ENCODE peak calls at places on chromosomes 1 and 21, in seven cellular contexts. M is PC-3, P is cardiac muscle cell, F is left lung, T is stomach, U is esophagus squamous epithelium, R is IMR-90. V is an unnamed sample. For H3K4me1, the result is how much of the 10 kb centered on the place peaks cover.

GRCh38 chr1:81664341-81664740 is 136.4 kb upstream of the ADGRL2 start:
- DNase-seq in T (no peak), R (peak), P (no peak), M (no peak), U (no peak), F (no peak), V (no peak)

GRCh38 chr1:223714849-223715709 is 2.7 kb downstream of the CAPN2 start:
- DNase-seq in P (no peak), F (no peak), U (no peak), T (no peak), R (peak), M (peak), V (no peak)

GRCh38 chr1:228045405-228045804 is 37.1 kb upstream of the ARF1 start:
- DNase-seq in M (peak), R (no peak), U (no peak), T (no peak), P (no peak), F (no peak), V (no peak)

GRCh38 chr1:7366955-7367665 is 404.0 kb upstream of the VAMP3 start:
- DNase-seq in U (no peak), P (no peak), T (no peak), F (no peak), R (no peak), M (no peak), V (no peak)

GRCh38 chr1:78491311-78492071 is 717 bp downstream of the PTGFR start:
- DNase-seq in R (peak), F (peak), P (peak), T (no peak), M (peak), U (no peak), V (peak)

GRCh38 chr1:110019790-110020189 is 14.6 kb upstream of the STRIP1 start:
- DNase-seq in T (no peak), M (no peak), P (no peak), U (no peak), R (no peak), F (no peak), V (no peak)

GRCh38 chr1:208059328-208060017 is 148.5 kb upstream of the CD34 start:
- DNase-seq in M (no peak), U (no peak), P (peak), T (no peak), R (no peak), F (no peak), V (no peak)

GRCh38 chr1:202088216-202088615 is 34.5 kb upstream of the GPR37L1 start:
- DNase-seq in P (no peak), M (no peak), R (no peak), F (no peak), T (no peak), U (no peak), V (no peak)

GRCh38 chr1:219788091-219788490 is 140.3 kb downstream of the SLC30A10 start:
- DNase-seq in R (peak), F (no peak), M (peak), T (no peak), P (no peak), U (no peak), V (no peak)

GRCh38 chr1:170664828-170665617 is 1.1 kb downstream of the PRRX1 start:
- DNase-seq in T (no peak), F (peak), U (no peak), R (peak), M (no peak), P (peak), V (no peak)

GRCh38 chr1:59122527-59122926 is 174.4 kb upstream of the FGGY start:
- DNase-seq in U (no peak), M (no peak), R (no peak), P (no peak), T (no peak), F (no peak), V (no peak)

GRCh38 chr21:46172863-46173528 is 11.3 kb downstream of the SPATC1L start:
- DNase-seq in U (no peak), M (no peak), R (no peak), P (no peak), F (no peak), T (no peak), V (peak)

GRCh38 chr1:236066828-236067386 is 2.0 kb upstream of the NID1 start:
- DNase-seq in R (no peak), P (peak), T (peak), M (no peak), F (peak), U (no peak), V (peak)

GRCh38 chr1:48851638-48852037 is 74.9 kb upstream of the BEND5 start:
- DNase-seq in F (no peak), P (no peak), R (no peak), U (no peak), T (no peak), M (peak), V (no peak)

GRCh38 chr1:2594641-2595131 is 8.1 kb downstream of the PRXL2B start:
- DNase-seq in P (no peak), T (no peak), R (no peak), U (no peak), F (peak), M (no peak), V (no peak)

GRCh38 chr1:85577421-85578320 is 2.9 kb upstream of the CCN1 start:
- DNase-seq in U (no peak), F (peak), P (peak), R (no peak), M (no peak), T (no peak), V (no peak)

GRCh38 chr1:112263464-112263863 is 132.6 kb upstream of the CTTNBP2NL start:
- DNase-seq in U (no peak), M (peak), P (no peak), T (no peak), R (peak), F (no peak), V (no peak)

GRCh38 chr1:206925116-206925736 is 3.5 kb upstream of the FCMR start:
- DNase-seq in T (peak), R (no peak), U (no peak), F (no peak), P (no peak), M (no peak), V (no peak)

GRCh38 chr1:23380719-23381118 is 11.1 kb upstream of the ZNF436 start:
- DNase-seq in T (no peak), M (no peak), U (no peak), P (no peak), R (no peak), F (no peak), V (no peak)

GRCh38 chr1:224433671-224434446 is 738 bp downstream of the WDR26 start:
- DNase-seq in F (peak), M (no peak), T (peak), U (no peak), R (no peak), P (peak), V (no peak)

GRCh38 chr1:27650527-27651175 is 15.7 kb upstream of the FGR start:
- DNase-seq in R (peak), M (peak), F (peak), U (no peak), P (peak), T (no peak), V (no peak)

GRCh38 chr1:28064064-28064463 is 24.3 kb downstream of the EYA3 start:
- DNase-seq in R (peak), T (no peak), F (no peak), P (no peak), M (peak), U (no peak), V (no peak)

GRCh38 chr1:168279253-168279652 is 1.4 kb upstream of the TBX19 start:
- DNase-seq in F (no peak), T (no peak), U (no peak), M (no peak), R (no peak), P (no peak), V (no peak)

GRCh38 chr1:109060707-109061106 is 15.1 kb downstream of the TAF13 start:
- DNase-seq in F (no peak), U (no peak), M (no peak), R (no peak), P (no peak), T (peak), V (no peak)

GRCh38 chr1:207251066-207251465 is 70.4 kb upstream of the CD55 start:
- DNase-seq in T (no peak), R (no peak), M (no peak), F (no peak), U (no peak), P (no peak), V (no peak)

GRCh38 chr1:12553963-12554362 is 64.0 kb downstream of the DHRS3 start:
- DNase-seq in R (no peak), M (no peak), P (no peak), F (no peak), T (no peak), U (no peak), V (no peak)

GRCh38 chr1:109788695-109789521 is 25.2 kb upstream of the EPS8L3 start:
- DNase-seq in P (peak), T (peak), M (peak), F (no peak), U (no peak), R (no peak), V (no peak)

GRCh38 chr1:60699304-60699703 is 383.1 kb upstream of the NFIA start:
- DNase-seq in T (no peak), R (no peak), P (no peak), F (no peak), M (no peak), U (no peak), V (no peak)

GRCh38 chr1:102002057-102002456 is 5.3 kb upstream of the OLFM3 start:
- DNase-seq in F (no peak), T (no peak), R (no peak), M (no peak), P (no peak), U (no peak), V (no peak)

GRCh38 chr1:56413671-56414199 is 165.6 kb downstream of the PLPP3 start:
- DNase-seq in T (no peak), R (no peak), F (no peak), M (no peak), P (no peak), U (no peak), V (no peak)

GRCh38 chr1:226195144-226195543 is 8.6 kb upstream of the ACBD3 start:
- DNase-seq in M (peak), U (no peak), T (no peak), R (no peak), F (no peak), P (no peak), V (no peak)

GRCh38 chr1:1510912-1511532 is 940 bp upstream of the ATAD3A start:
- DNase-seq in U (no peak), R (peak), M (peak), F (no peak), P (no peak), T (no peak), V (no peak)

GRCh38 chr1:15951341-15952153 is 24.4 kb downstream of the ZBTB17 start:
- DNase-seq in T (no peak), F (no peak), P (no peak), U (no peak), M (no peak), R (no peak), V (no peak)

GRCh38 chr1:147843486-147843885 is 59.1 kb upstream of the GJA8 start:
- DNase-seq in F (no peak), T (no peak), R (no peak), P (no peak), U (no peak), M (no peak), V (no peak)

GRCh38 chr1:233343262-233343661 is 15.7 kb downstream of the MAP3K21 start:
- DNase-seq in M (no peak), T (peak), P (no peak), U (no peak), F (no peak), R (no peak), V (no peak)

GRCh38 chr21:31351973-31352372 is 7.9 kb upstream of the TIAM1 start:
- DNase-seq in P (no peak), T (no peak), F (no peak), M (peak), U (no peak), R (no peak), V (no peak)

GRCh38 chr1:234507089-234507488 is 28.1 kb upstream of the TARBP1 start:
- DNase-seq in R (no peak), T (no peak), F (no peak), P (no peak), U (no peak), M (no peak), V (no peak)

GRCh38 chr21:46122241-46122671 is 24.3 kb downstream of the COL6A2 start:
- DNase-seq in P (no peak), F (peak), U (no peak), R (peak), T (peak), M (peak), V (no peak)

GRCh38 chr1:210248341-210248740 is 15.7 kb downstream of the SERTAD4 start:
- DNase-seq in M (peak), U (no peak), P (no peak), F (no peak), R (no peak), T (no peak), V (no peak)

GRCh38 chr1:210252621-210253041 is 20.0 kb downstream of the SERTAD4 start:
- DNase-seq in F (peak), R (no peak), M (no peak), T (peak), P (peak), U (no peak), V (no peak)

GRCh38 chr1:210251680-210252490 is 19.3 kb downstream of the SERTAD4 start:
- DNase-seq in M (no peak), F (no peak), T (peak), U (no peak), P (peak), R (no peak), V (no peak)

GRCh38 chr1:210250665-210250997 is 18.0 kb downstream of the SERTAD4 start:
- DNase-seq in M (peak), T (peak), P (peak), U (no peak), R (no peak), F (no peak), V (no peak)

DNA sequence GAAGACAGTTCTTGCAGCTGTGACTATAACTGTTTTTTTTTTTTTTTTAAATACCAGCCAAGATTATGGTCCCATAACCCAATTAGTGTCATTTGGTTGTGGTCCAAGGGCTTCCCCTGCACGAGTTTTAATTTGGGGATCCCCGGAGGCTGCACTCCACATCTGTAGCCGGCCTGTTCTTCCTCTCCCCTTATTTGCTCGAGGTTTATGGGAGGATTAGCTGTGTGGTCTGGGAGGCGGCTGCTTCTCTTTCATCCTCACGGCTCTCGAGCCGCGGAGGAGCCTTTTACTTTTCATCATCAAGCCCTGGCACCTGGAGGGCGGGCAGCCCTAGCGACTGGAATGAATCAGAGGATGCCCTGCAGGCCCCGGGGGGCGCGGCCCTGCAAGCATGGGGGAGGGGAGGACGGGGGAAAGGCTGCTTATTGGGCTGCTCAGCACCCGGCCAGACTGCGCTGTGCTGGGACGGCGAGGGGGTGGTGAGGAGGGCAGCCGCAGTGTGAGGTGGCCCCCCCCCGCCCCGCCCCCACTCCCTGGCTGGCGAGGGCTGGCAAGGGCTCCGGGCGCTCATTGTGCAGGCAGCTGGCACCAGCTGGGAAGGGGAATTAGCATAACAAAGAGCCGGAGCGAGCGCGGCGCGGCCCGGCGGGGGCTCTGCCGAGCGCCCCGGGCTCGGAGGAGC is 18.5 kb downstream of the SERTAD4 start:
- DNase-seq in P (peak), M (peak), T (peak), F (peak), R (no peak), U (no peak), V (no peak)
- H3K4me1 ChIP-seq in P (under half), M (under half), T (under half), F (under half), R (under half), U (under half), V (under half)

GRCh38 chr1:243917177-243917862 is 67.3 kb upstream of the AKT3 start:
- DNase-seq in R (peak), F (peak), M (peak), U (no peak), T (no peak), P (peak), V (peak)
- H3K4me3 ChIP-seq in R (peak), F (peak), M (peak), U (peak), T (peak), P (peak), V (peak)

DNA sequence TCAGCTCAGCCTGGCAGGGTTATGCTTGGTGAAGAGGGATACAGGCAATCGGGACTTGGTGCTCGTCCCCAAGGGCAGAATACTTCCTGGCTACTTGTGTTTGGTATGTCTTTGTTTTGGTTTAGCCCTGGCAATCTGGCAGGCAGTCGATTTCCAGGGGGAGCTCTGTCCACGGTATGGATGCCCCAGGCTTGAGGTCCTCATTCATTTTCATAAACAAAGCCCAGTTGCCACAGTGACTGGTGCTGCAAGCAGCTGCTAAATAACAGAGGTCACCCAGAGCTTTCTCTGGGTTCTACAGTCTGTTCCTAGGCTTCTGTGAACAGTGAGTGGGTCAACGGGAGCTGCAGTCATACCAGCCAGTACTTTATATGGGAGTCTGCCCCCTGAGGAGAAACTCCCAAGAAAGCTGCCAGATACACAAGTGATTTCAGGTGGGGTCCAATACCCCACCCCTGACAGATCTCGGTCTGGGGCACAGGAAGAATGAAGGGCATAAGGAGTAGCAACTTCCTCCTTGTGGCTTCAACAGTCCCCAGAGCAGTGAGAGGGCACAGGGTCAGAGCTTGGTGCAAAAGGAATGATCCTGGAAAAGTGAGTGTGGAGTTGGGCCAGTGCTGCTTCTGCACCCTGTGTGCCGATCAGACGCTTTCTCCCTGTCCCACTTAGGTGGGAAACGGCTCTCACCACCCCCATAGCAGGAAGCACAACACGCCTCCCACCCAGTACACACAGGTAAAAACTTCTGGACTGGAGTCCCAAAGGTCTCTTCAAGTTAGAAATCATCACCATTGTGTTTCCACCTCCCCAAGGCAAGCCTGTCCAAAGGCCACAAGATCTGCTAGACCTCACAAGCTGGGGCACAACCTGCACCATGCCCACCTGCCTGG is 55.5 kb downstream of the TGFBR3 start:
- DNase-seq in M (peak), R (peak), T (no peak), U (no peak), F (no peak), P (no peak), V (peak)
- TF ChIP-seq CTCF in M (peak), R (peak), T (no peak), U (no peak), F (no peak), P (peak), V (peak)

DNA sequence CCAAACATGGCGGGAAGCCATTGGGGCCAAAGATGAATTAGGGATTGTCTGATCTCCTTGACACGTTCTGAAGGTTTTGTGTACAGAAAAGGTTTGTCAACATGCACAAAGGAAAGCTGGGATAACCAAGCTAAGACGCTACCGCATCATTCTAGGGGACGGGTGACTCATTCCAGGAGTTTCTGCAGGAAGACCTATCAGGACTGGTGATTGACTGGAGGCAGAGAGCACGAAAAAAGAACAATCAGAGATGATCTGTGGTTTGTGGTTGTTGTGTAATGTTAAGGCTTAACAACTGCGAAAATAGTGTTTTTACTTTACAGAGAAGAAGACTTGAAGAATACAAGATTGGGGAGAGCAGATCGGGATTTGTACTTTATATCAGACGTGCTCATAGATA is 22.2 kb upstream of the ERG start:
- DNase-seq in P (no peak), U (no peak), F (no peak), M (no peak), T (no peak), R (no peak), V (no peak)
- H3K4me1 ChIP-seq in P (under half), U (under half), F (under half), M (under half), T (under half), R (under half), V (under half)